ENCODE peak calls at places on chromosomes 12 and 14, in ten cellular contexts. P is AG04450; N is CD8-positive, alpha-beta T cell; M is progenitor cell of endocrine pancreas; W is dermis blood vessel endothelial cell; Z is NCI-H187; R is iris pigment epithelial cell; I is fibroblast of lung; L is RCC 7860; U is tibial nerve. J is an unnamed sample.
A peak's percentile ranks its signal among the peaks of the same experiment; 100 is the strongest.

GRCh38 chr14:61493239-61493638 is 171.9 kb downstream of the PRKCH start:
- DNase-seq in U (no peak), P (peak; percentile 81), N (no peak), W (no peak), M (no peak), L (peak; percentile 73), Z (no peak), I (peak; percentile 92), R (peak; percentile 81), J (no peak)

GRCh38 chr12:5623411-5623810 is 191.5 kb downstream of the NTF3 start:
- DNase-seq in N (no peak), W (no peak), U (no peak), I (no peak), M (no peak), R (no peak), L (no peak), Z (no peak), P (no peak), J (no peak)

GRCh38 chr12:49476091-49476490 is 62.7 kb upstream of the KCNH3 start:
- DNase-seq in M (no peak), Z (no peak), L (no peak), I (no peak), R (no peak), N (no peak), P (no peak), W (no peak), U (no peak), J (no peak)

GRCh38 chr12:91023326-91024004 is 18.7 kb upstream of the EPYC start:
- DNase-seq in L (peak; percentile 74), N (no peak), I (peak; percentile 83), M (no peak), P (peak; percentile 57), Z (no peak), R (peak; percentile 89), U (no peak), W (no peak), J (no peak)

GRCh38 chr12:39777465-39777864 is 157.9 kb upstream of the ABCD2 start:
- DNase-seq in R (no peak), M (no peak), I (no peak), N (no peak), W (no peak), Z (no peak), P (no peak), L (no peak), U (no peak), J (no peak)

GRCh38 chr14:54625158-54625557 is 58.2 kb downstream of the SAMD4A start:
- DNase-seq in Z (no peak), L (no peak), M (no peak), P (peak; percentile 64), W (peak; percentile 43), I (peak; percentile 79), R (no peak), U (no peak), N (no peak), J (peak; percentile 33)

GRCh38 chr14:60648169-60648933 is 926 bp downstream of the SIX1 start:
- DNase-seq in I (no peak), M (no peak), U (no peak), Z (no peak), R (no peak), N (no peak), P (no peak), L (no peak), W (peak; percentile 48), J (peak; percentile 51)

GRCh38 chr12:31906581-31907286 is 52.5 kb upstream of the RESF1 start:
- DNase-seq in L (no peak), W (no peak), M (no peak), Z (no peak), P (no peak), U (peak; percentile 9), I (no peak), N (no peak), R (peak; percentile 40), J (no peak)

GRCh38 chr14:51780006-51780692 is 80.3 kb upstream of the GNG2 start:
- DNase-seq in L (peak; percentile 18), M (peak; percentile 57), Z (peak; percentile 48), P (peak; percentile 24), I (peak; percentile 70), U (peak; percentile 88), N (peak; percentile 56), R (peak; percentile 54), W (peak; percentile 79), J (peak; percentile 53)

GRCh38 chr14:23121401-23121800 is 2.3 kb upstream of the CEBPE start:
- DNase-seq in N (no peak), Z (no peak), W (peak; percentile 59), M (no peak), L (peak; percentile 68), P (no peak), R (peak; percentile 82), U (no peak), I (peak; percentile 54), J (no peak)

GRCh38 chr12:52327086-52327829 is 6.1 kb upstream of the KRT83 start:
- DNase-seq in M (peak; percentile 58), P (peak; percentile 72), U (peak; percentile 74), I (peak; percentile 94), W (peak; percentile 95), L (peak; percentile 91), R (peak; percentile 88), Z (no peak), N (peak; percentile 72), J (peak; percentile 89)

J was measured in HuH-7.5.